ENCODE peak calls at places on chromosomes 7 and 10, in four cellular contexts. T is non-pigmented ciliary epithelial cell, W is GM03348, U is substantia nigra. B is an unnamed sample.

GRCh38 chr7:5510426-5511045 is 86.9 kb upstream of the TNRC18 start:
- DNase-seq in W (no peak), T (no peak), U (no peak), B (no peak)

GRCh38 chr7:33243319-33243881 is 114.0 kb downstream of the BBS9 start:
- DNase-seq in W (peak; percentile 69), U (no peak), T (peak; percentile 31), B (no peak)

GRCh38 chr10:28211759-28212158 is 91.1 kb downstream of the MPP7 start:
- DNase-seq in U (no peak), T (no peak), W (no peak), B (no peak)

GRCh38 chr7:369981-370621 is 80.1 kb downstream of the FOXL3 start:
- DNase-seq in W (no peak), U (no peak), T (no peak), B (no peak)

GRCh38 chr7:84194484-84195260 is at the start of gene SEMA3A:
- DNase-seq in W (peak; percentile 49), T (peak; percentile 69), U (peak; percentile 6), B (no peak)

GRCh38 chr7:79453558-79454324 is at the start of gene MAGI2:
- DNase-seq in W (peak; percentile 91), T (no peak), U (peak; percentile 86), B (no peak)

GRCh38 chr10:123496996-123497660 is 169.0 kb upstream of the GPR26 start:
- DNase-seq in U (no peak), W (no peak), T (no peak), B (no peak)

GRCh38 chr7:106294334-106294733 is 9.6 kb upstream of the NAMPT start:
- DNase-seq in U (no peak), W (no peak), T (no peak), B (no peak)

GRCh38 chr7:32357535-32358277 is 132.5 kb downstream of the LSM5 start:
- DNase-seq in U (no peak), T (no peak), W (no peak), B (no peak)

GRCh38 chr7:134548877-134549276 is at the start of gene AKR1B15:
- DNase-seq in U (no peak), W (peak; percentile 64), T (no peak), B (no peak)

GRCh38 chr7:147586526-147586925 is 1004.0 kb upstream of the C7orf33 start:
- DNase-seq in U (no peak), W (peak; percentile 17), T (no peak), B (no peak)

GRCh38 chr10:49605939-49606509 is 4.1 kb upstream of the SLC18A3 start:
- DNase-seq in U (no peak), T (no peak), W (no peak), B (no peak)

GRCh38 chr10:60299961-60300883 is 89.5 kb downstream of the ANK3 start:
- DNase-seq in W (no peak), U (no peak), T (peak; percentile 75), B (no peak)

GRCh38 chr7:100949227-100949930 is at the start of gene MUC3A:
- DNase-seq in T (no peak), U (no peak), W (no peak), B (no peak)

GRCh38 chr7:127504715-127505114 is 80.7 kb downstream of the GCC1 start:
- DNase-seq in T (no peak), W (peak; percentile 20), U (no peak), B (peak; percentile 13)

GRCh38 chr7:149006345-149006725 is 22.0 kb downstream of the PDIA4 start:
- DNase-seq in W (no peak), T (no peak), U (no peak), B (no peak)

GRCh38 chr7:22318376-22318775 is 38.6 kb downstream of the RAPGEF5 start:
- DNase-seq in T (no peak), W (no peak), U (no peak), B (no peak)

GRCh38 chr10:43871004-43871439 is 222.3 kb upstream of the ZNF32 start:
- DNase-seq in W (no peak), U (no peak), T (no peak), B (no peak)

GRCh38 chr10:5614081-5614721 is 52.2 kb downstream of the ASB13 start:
- DNase-seq in T (no peak), W (peak; percentile 72), U (no peak), B (no peak)

GRCh38 chr7:29915481-29916215 is 74.0 kb downstream of the SCRN1 start:
- DNase-seq in W (no peak), U (no peak), T (no peak), B (no peak)

GRCh38 chr7:84187087-84187805 is 7.3 kb downstream of the SEMA3A start:
- DNase-seq in W (no peak), T (no peak), U (no peak), B (no peak)

GRCh38 chr7:28272461-28272877 is 91.9 kb upstream of the JAZF1 start:
- DNase-seq in T (peak; percentile 20), U (peak; percentile 58), W (peak; percentile 82), B (peak; percentile 50)

GRCh38 chr10:58817499-58817898 is 304.8 kb downstream of the BICC1 start:
- DNase-seq in U (no peak), W (no peak), T (no peak), B (no peak)

GRCh38 chr10:101073631-101074030 is 11.8 kb downstream of the KAZALD1 start:
- DNase-seq in U (no peak), T (no peak), W (no peak), B (no peak)

GRCh38 chr7:1661461-1661860 is 8.6 kb upstream of the ELFN1 start:
- DNase-seq in T (no peak), W (no peak), U (no peak), B (no peak)

GRCh38 chr7:6271694-6272371 is 591 bp downstream of the CYTH3 start:
- DNase-seq in W (no peak), T (no peak), U (no peak), B (peak; percentile 25)

GRCh38 chr7:115779561-115779960 is 251.0 kb downstream of the TFEC start:
- DNase-seq in T (no peak), U (no peak), W (no peak), B (no peak)

GRCh38 chr10:6195376-6195775 is 7.4 kb upstream of the PFKFB3 start:
- DNase-seq in W (peak; percentile 41), U (no peak), T (no peak), B (no peak)

GRCh38 chr10:104300002-104300735 is 31.2 kb downstream of the GSTO2 start:
- DNase-seq in U (no peak), W (peak; percentile 62), T (peak; percentile 98), B (no peak)

GRCh38 chr7:154853063-154853726 is 149.7 kb downstream of the PAXIP1 start:
- DNase-seq in W (no peak), U (no peak), T (no peak), B (no peak)

GRCh38 chr10:104336829-104337526 is 1.3 kb downstream of the ITPRIP start:
- DNase-seq in T (no peak), U (no peak), W (peak; percentile 62), B (no peak)

GRCh38 chr7:867001-867405 is 9.4 kb upstream of the GET4 start:
- DNase-seq in W (peak; percentile 54), T (peak; percentile 64), U (no peak), B (no peak)

GRCh38 chr7:92415225-92415624 is 32.1 kb upstream of the GATAD1 start:
- DNase-seq in U (no peak), T (no peak), W (peak; percentile 18), B (no peak)

GRCh38 chr7:4450483-4450882 is 231.6 kb upstream of the FOXK1 start:
- DNase-seq in U (no peak), T (no peak), W (no peak), B (no peak)

GRCh38 chr7:73418113-73418703 is 15.4 kb upstream of the FZD9 start:
- DNase-seq in W (no peak), U (no peak), T (no peak), B (no peak)

GRCh38 chr7:7918736-7919448 is 49.7 kb upstream of the GLCCI1 start:
- DNase-seq in T (no peak), W (no peak), U (no peak), B (no peak)

GRCh38 chr10:97689637-97690036 is 2.6 kb upstream of the AVPI1 start:
- DNase-seq in W (peak; percentile 81), U (no peak), T (peak; percentile 93), B (no peak)

GRCh38 chr10:104387130-104387888 is 33.7 kb downstream of the CFAP58 start:
- DNase-seq in T (no peak), W (no peak), U (no peak), B (no peak)

GRCh38 chr7:115471891-115472290 is 550.0 kb downstream of the MDFIC start:
- DNase-seq in W (peak; percentile 27), U (no peak), T (no peak), B (no peak)

B was measured in naive B cell.